ENCODE peak calls at places on chromosome 2, in ten cellular contexts. One of them, this sample, is unnamed.

GRCh38 chr2:21379140-21379539 is 255.4 kb downstream of the TDRD15 start:
- DNase-seq in A673: no peak
- DNase-seq in H4: no peak
- DNase-seq in IMR-90: no peak
- DNase-seq in HT-29: no peak
- DNase-seq in AG20443: no peak
- DNase-seq in dermis blood vessel endothelial cell: no peak
- DNase-seq in iPS-NIHi11: no peak
- DNase-seq in stimulated activated CD8-positive, alpha-beta memory T cell treated with anti-CD3 and anti-CD28 coated beads, Interleukin-15, amount 100 ng/mL, for 24 hours: no peak
- DNase-seq in AG08395: no peak
- DNase-seq in this sample: no peak

GRCh38 chr2:33047939-33048338 is 101.2 kb downstream of the LTBP1 start:
- DNase-seq in HT-29: no peak
- DNase-seq in iPS-NIHi11: no peak
- DNase-seq in dermis blood vessel endothelial cell: no peak
- DNase-seq in stimulated activated CD8-positive, alpha-beta memory T cell treated with anti-CD3 and anti-CD28 coated beads, Interleukin-15, amount 100 ng/mL, for 24 hours: no peak
- DNase-seq in IMR-90: peak
- DNase-seq in H4: no peak
- DNase-seq in A673: no peak
- DNase-seq in AG20443: no peak
- DNase-seq in AG08395: no peak
- DNase-seq in this sample: no peak

GRCh38 chr2:43399515-43400245 is 173.3 kb upstream of the ZFP36L2 start:
- DNase-seq in HT-29: no peak
- DNase-seq in A673: no peak
- DNase-seq in dermis blood vessel endothelial cell: peak
- DNase-seq in IMR-90: peak
- DNase-seq in iPS-NIHi11: no peak
- DNase-seq in AG08395: peak
- DNase-seq in stimulated activated CD8-positive, alpha-beta memory T cell treated with anti-CD3 and anti-CD28 coated beads, Interleukin-15, amount 100 ng/mL, for 24 hours: no peak
- DNase-seq in AG20443: peak
- DNase-seq in H4: peak
- DNase-seq in this sample: no peak

GRCh38 chr2:190178066-190178722 is 115.7 kb upstream of the MSTN start:
- DNase-seq in H4: no peak
- DNase-seq in AG20443: no peak
- DNase-seq in iPS-NIHi11: no peak
- DNase-seq in A673: no peak
- DNase-seq in IMR-90: no peak
- DNase-seq in AG08395: no peak
- DNase-seq in dermis blood vessel endothelial cell: no peak
- DNase-seq in HT-29: no peak
- DNase-seq in stimulated activated CD8-positive, alpha-beta memory T cell treated with anti-CD3 and anti-CD28 coated beads, Interleukin-15, amount 100 ng/mL, for 24 hours: no peak
- DNase-seq in this sample: no peak

GRCh38 chr2:213145723-213146242 is 5.6 kb downstream of the IKZF2 start:
- DNase-seq in HT-29: no peak
- DNase-seq in stimulated activated CD8-positive, alpha-beta memory T cell treated with anti-CD3 and anti-CD28 coated beads, Interleukin-15, amount 100 ng/mL, for 24 hours: no peak
- DNase-seq in dermis blood vessel endothelial cell: no peak
- DNase-seq in IMR-90: no peak
- DNase-seq in A673: no peak
- DNase-seq in AG08395: no peak
- DNase-seq in iPS-NIHi11: no peak
- DNase-seq in AG20443: no peak
- DNase-seq in H4: no peak
- DNase-seq in this sample: no peak

GRCh38 chr2:104852161-104852689 is 1.7 kb upstream of the POU3F3 start:
- DNase-seq in dermis blood vessel endothelial cell: no peak
- DNase-seq in HT-29: no peak
- DNase-seq in stimulated activated CD8-positive, alpha-beta memory T cell treated with anti-CD3 and anti-CD28 coated beads, Interleukin-15, amount 100 ng/mL, for 24 hours: no peak
- DNase-seq in IMR-90: no peak
- DNase-seq in AG08395: no peak
- DNase-seq in A673: no peak
- DNase-seq in iPS-NIHi11: no peak
- DNase-seq in AG20443: peak
- DNase-seq in H4: peak
- DNase-seq in this sample: no peak

GRCh38 chr2:173400760-173401159 is 46.1 kb downstream of the CDCA7 start:
- DNase-seq in iPS-NIHi11: peak
- DNase-seq in AG20443: no peak
- DNase-seq in AG08395: no peak
- DNase-seq in A673: peak
- DNase-seq in stimulated activated CD8-positive, alpha-beta memory T cell treated with anti-CD3 and anti-CD28 coated beads, Interleukin-15, amount 100 ng/mL, for 24 hours: no peak
- DNase-seq in HT-29: peak
- DNase-seq in dermis blood vessel endothelial cell: peak
- DNase-seq in H4: peak
- DNase-seq in IMR-90: no peak
- DNase-seq in this sample: peak

GRCh38 chr2:174493549-174494331 is 6.9 kb upstream of the GPR155 start:
- DNase-seq in AG08395: no peak
- DNase-seq in stimulated activated CD8-positive, alpha-beta memory T cell treated with anti-CD3 and anti-CD28 coated beads, Interleukin-15, amount 100 ng/mL, for 24 hours: no peak
- DNase-seq in iPS-NIHi11: no peak
- DNase-seq in IMR-90: no peak
- DNase-seq in A673: no peak
- DNase-seq in dermis blood vessel endothelial cell: no peak
- DNase-seq in HT-29: no peak
- DNase-seq in AG20443: no peak
- DNase-seq in H4: no peak
- DNase-seq in this sample: no peak

GRCh38 chr2:171762879-171763573 is 75.8 kb downstream of the DYNC1I2 start:
- DNase-seq in AG20443: peak
- DNase-seq in AG08395: peak
- DNase-seq in A673: peak
- DNase-seq in IMR-90: peak
- DNase-seq in stimulated activated CD8-positive, alpha-beta memory T cell treated with anti-CD3 and anti-CD28 coated beads, Interleukin-15, amount 100 ng/mL, for 24 hours: no peak
- DNase-seq in H4: no peak
- DNase-seq in HT-29: no peak
- DNase-seq in iPS-NIHi11: no peak
- DNase-seq in dermis blood vessel endothelial cell: peak
- DNase-seq in this sample: no peak

GRCh38 chr2:208984376-208985100 is 439.3 kb upstream of the MAP2 start:
- DNase-seq in stimulated activated CD8-positive, alpha-beta memory T cell treated with anti-CD3 and anti-CD28 coated beads, Interleukin-15, amount 100 ng/mL, for 24 hours: no peak
- DNase-seq in AG20443: peak
- DNase-seq in A673: no peak
- DNase-seq in dermis blood vessel endothelial cell: no peak
- DNase-seq in AG08395: no peak
- DNase-seq in IMR-90: no peak
- DNase-seq in HT-29: peak
- DNase-seq in iPS-NIHi11: no peak
- DNase-seq in H4: no peak
- DNase-seq in this sample: no peak

GRCh38 chr2:221434155-221434554 is 137.9 kb downstream of the EPHA4 start:
- DNase-seq in stimulated activated CD8-positive, alpha-beta memory T cell treated with anti-CD3 and anti-CD28 coated beads, Interleukin-15, amount 100 ng/mL, for 24 hours: no peak
- DNase-seq in iPS-NIHi11: no peak
- DNase-seq in H4: no peak
- DNase-seq in AG08395: no peak
- DNase-seq in A673: no peak
- DNase-seq in AG20443: no peak
- DNase-seq in IMR-90: no peak
- DNase-seq in dermis blood vessel endothelial cell: peak
- DNase-seq in HT-29: no peak
- DNase-seq in this sample: peak

GRCh38 chr2:187316040-187316439 is 132.0 kb downstream of the CALCRL start:
- DNase-seq in AG08395: no peak
- DNase-seq in IMR-90: no peak
- DNase-seq in stimulated activated CD8-positive, alpha-beta memory T cell treated with anti-CD3 and anti-CD28 coated beads, Interleukin-15, amount 100 ng/mL, for 24 hours: no peak
- DNase-seq in H4: no peak
- DNase-seq in A673: no peak
- DNase-seq in iPS-NIHi11: no peak
- DNase-seq in AG20443: no peak
- DNase-seq in dermis blood vessel endothelial cell: no peak
- DNase-seq in HT-29: no peak
- DNase-seq in this sample: no peak

GRCh38 chr2:119546446-119546765 is 2.2 kb downstream of the CFAP221 start:
- DNase-seq in AG20443: no peak
- DNase-seq in H4: no peak
- DNase-seq in stimulated activated CD8-positive, alpha-beta memory T cell treated with anti-CD3 and anti-CD28 coated beads, Interleukin-15, amount 100 ng/mL, for 24 hours: no peak
- DNase-seq in HT-29: no peak
- DNase-seq in IMR-90: no peak
- DNase-seq in AG08395: no peak
- DNase-seq in iPS-NIHi11: no peak
- DNase-seq in A673: no peak
- DNase-seq in dermis blood vessel endothelial cell: no peak
- DNase-seq in this sample: no peak

GRCh38 chr2:23418490-23418911 is 33.5 kb downstream of the KLHL29 start:
- DNase-seq in dermis blood vessel endothelial cell: no peak
- DNase-seq in AG08395: peak
- DNase-seq in iPS-NIHi11: no peak
- DNase-seq in A673: peak
- DNase-seq in AG20443: peak
- DNase-seq in IMR-90: peak
- DNase-seq in stimulated activated CD8-positive, alpha-beta memory T cell treated with anti-CD3 and anti-CD28 coated beads, Interleukin-15, amount 100 ng/mL, for 24 hours: no peak
- DNase-seq in HT-29: no peak
- DNase-seq in H4: peak
- DNase-seq in this sample: no peak

GRCh38 chr2:230774348-230774951 is 61.8 kb downstream of the CAB39 start:
- DNase-seq in IMR-90: peak
- DNase-seq in A673: no peak
- DNase-seq in H4: peak
- DNase-seq in dermis blood vessel endothelial cell: peak
- DNase-seq in AG08395: peak
- DNase-seq in AG20443: peak
- DNase-seq in stimulated activated CD8-positive, alpha-beta memory T cell treated with anti-CD3 and anti-CD28 coated beads, Interleukin-15, amount 100 ng/mL, for 24 hours: no peak
- DNase-seq in iPS-NIHi11: no peak
- DNase-seq in HT-29: peak
- DNase-seq in this sample: no peak

GRCh38 chr2:236159778-236160170 is 8.4 kb downstream of the GBX2 start:
- DNase-seq in A673: no peak
- DNase-seq in iPS-NIHi11: no peak
- DNase-seq in H4: no peak
- DNase-seq in dermis blood vessel endothelial cell: no peak
- DNase-seq in IMR-90: no peak
- DNase-seq in stimulated activated CD8-positive, alpha-beta memory T cell treated with anti-CD3 and anti-CD28 coated beads, Interleukin-15, amount 100 ng/mL, for 24 hours: no peak
- DNase-seq in AG08395: no peak
- DNase-seq in HT-29: no peak
- DNase-seq in AG20443: no peak
- DNase-seq in this sample: no peak

GRCh38 chr2:126792186-126792585 is 106.5 kb upstream of the TEX51 start:
- DNase-seq in H4: no peak
- DNase-seq in stimulated activated CD8-positive, alpha-beta memory T cell treated with anti-CD3 and anti-CD28 coated beads, Interleukin-15, amount 100 ng/mL, for 24 hours: no peak
- DNase-seq in HT-29: no peak
- DNase-seq in iPS-NIHi11: no peak
- DNase-seq in A673: no peak
- DNase-seq in AG20443: no peak
- DNase-seq in IMR-90: no peak
- DNase-seq in dermis blood vessel endothelial cell: no peak
- DNase-seq in AG08395: no peak
- DNase-seq in this sample: no peak

GRCh38 chr2:238286987-238287386 is 1.4 kb downstream of the PER2 start:
- DNase-seq in AG20443: no peak
- DNase-seq in AG08395: no peak
- DNase-seq in iPS-NIHi11: no peak
- DNase-seq in A673: no peak
- DNase-seq in stimulated activated CD8-positive, alpha-beta memory T cell treated with anti-CD3 and anti-CD28 coated beads, Interleukin-15, amount 100 ng/mL, for 24 hours: no peak
- DNase-seq in dermis blood vessel endothelial cell: no peak
- DNase-seq in HT-29: no peak
- DNase-seq in H4: no peak
- DNase-seq in IMR-90: no peak
- DNase-seq in this sample: no peak

This sample was measured in SK-MEL-5.